ENCODE peak calls at places on chromosomes 16 and 17, in nine cellular contexts. L is dorsolateral prefrontal cortex; T is RWPE1; J is endothelial cell of umbilical vein; Y is ascending aorta; Z is coronary artery; W is A673; R is esophagus squamous epithelium; D is CD4-positive, alpha-beta T cell. Q is an unnamed sample.

GRCh38 chr17:58783380-58783779 is 27.7 kb downstream of the PPM1E start:
- DNase-seq in W (peak), Z (no peak), Y (no peak), L (no peak), T (peak), R (no peak), D (no peak), J (no peak), Q (no peak)

GRCh38 chr17:64651889-64652288 is 10.2 kb downstream of the SMURF2 start:
- DNase-seq in W (no peak), Y (no peak), T (no peak), R (no peak), D (no peak), Z (no peak), L (no peak), J (no peak), Q (no peak)

GRCh38 chr16:11576427-11577289 is 10.1 kb downstream of the LITAF start:
- DNase-seq in L (no peak), D (no peak), Z (no peak), Y (no peak), T (no peak), J (no peak), W (no peak), R (no peak), Q (no peak)

GRCh38 chr16:74563828-74564263 is 43.1 kb downstream of the GLG1 start:
- DNase-seq in T (no peak), Y (no peak), J (no peak), L (no peak), D (no peak), R (no peak), Z (no peak), W (no peak), Q (no peak)

GRCh38 chr16:67184453-67185002 is 765 bp upstream of the MATCAP1 start:
- DNase-seq in D (no peak), J (no peak), T (no peak), W (no peak), Z (no peak), Y (no peak), L (no peak), R (no peak), Q (no peak)

GRCh38 chr16:90008708-90009145 is 10.5 kb downstream of the DBNDD1 start:
- DNase-seq in D (peak), J (no peak), T (no peak), Y (no peak), L (no peak), W (no peak), Z (no peak), R (no peak), Q (no peak)

GRCh38 chr16:48546774-48547173 is 63.2 kb downstream of the N4BP1 start:
- DNase-seq in R (no peak), Z (no peak), D (no peak), T (no peak), J (no peak), W (no peak), Y (no peak), L (no peak), Q (no peak)

GRCh38 chr17:57211543-57211942 is 44.8 kb upstream of the MSI2 start:
- DNase-seq in Z (no peak), D (no peak), J (peak), L (no peak), Y (no peak), W (no peak), R (no peak), T (peak), Q (no peak)

GRCh38 chr16:3681206-3681605 is 26.7 kb downstream of the DNASE1 start:
- DNase-seq in T (no peak), L (no peak), Z (no peak), W (no peak), J (no peak), D (no peak), Y (no peak), R (no peak), Q (no peak)

DNA sequence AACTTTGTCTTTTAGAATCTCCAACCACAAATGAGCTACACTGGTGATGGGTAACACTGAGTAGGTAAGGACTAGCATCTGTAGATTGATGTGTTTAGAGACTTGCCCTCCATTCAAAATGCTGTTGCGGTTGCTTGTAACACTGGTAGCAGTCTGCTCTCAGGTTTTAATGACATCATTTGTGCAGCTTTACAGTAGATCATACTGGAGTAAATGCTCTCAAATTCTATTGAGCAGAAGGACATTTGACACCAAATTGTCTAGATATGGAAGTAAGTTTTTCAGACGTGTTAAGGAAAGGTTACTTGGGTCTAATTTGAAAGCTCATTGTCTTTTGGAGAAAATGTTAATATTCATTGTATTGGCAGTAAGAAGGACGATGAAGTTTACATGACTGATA is 98.9 kb downstream of the NLK start:
- DNase-seq in D (no peak), T (no peak), Z (no peak), L (no peak), R (no peak), J (no peak), W (no peak), Y (no peak), Q (no peak)
- H3K27ac ChIP-seq in D (no peak), T (no peak), Z (no peak), L (peak), R (no peak), J (no peak), W (no peak), Y (no peak), Q (peak)

GRCh38 chr17:20225162-20226115 is 216.3 kb downstream of the SPECC1 start:
- DNase-seq in D (no peak), L (no peak), Y (no peak), Z (no peak), R (no peak), W (peak), J (no peak), T (no peak), Q (no peak)
- H3K27ac ChIP-seq in D (no peak), L (peak), Y (peak), Z (no peak), R (no peak), W (no peak), J (no peak), T (peak), Q (peak)

GRCh38 chr17:81223758-81224122 is 975 bp upstream of the CEP131 start:
- DNase-seq in W (no peak), Y (no peak), R (no peak), T (no peak), L (no peak), D (no peak), Z (no peak), J (no peak), Q (no peak)

GRCh38 chr17:81222906-81223757 is at the start of gene CEP131:
- DNase-seq in R (peak), W (peak), Y (peak), L (peak), T (peak), D (peak), Z (peak), J (peak), Q (peak)

GRCh38 chr17:81222620-81222905 is 202 bp downstream of the CEP131 start:
- DNase-seq in W (no peak), L (no peak), J (no peak), R (no peak), T (no peak), Z (no peak), Y (no peak), D (no peak), Q (no peak)

GRCh38 chr17:81221371-81221841 is 1.4 kb downstream of the CEP131 start:
- DNase-seq in Z (no peak), Y (no peak), L (no peak), J (no peak), T (no peak), R (no peak), D (no peak), W (no peak), Q (no peak)

DNA sequence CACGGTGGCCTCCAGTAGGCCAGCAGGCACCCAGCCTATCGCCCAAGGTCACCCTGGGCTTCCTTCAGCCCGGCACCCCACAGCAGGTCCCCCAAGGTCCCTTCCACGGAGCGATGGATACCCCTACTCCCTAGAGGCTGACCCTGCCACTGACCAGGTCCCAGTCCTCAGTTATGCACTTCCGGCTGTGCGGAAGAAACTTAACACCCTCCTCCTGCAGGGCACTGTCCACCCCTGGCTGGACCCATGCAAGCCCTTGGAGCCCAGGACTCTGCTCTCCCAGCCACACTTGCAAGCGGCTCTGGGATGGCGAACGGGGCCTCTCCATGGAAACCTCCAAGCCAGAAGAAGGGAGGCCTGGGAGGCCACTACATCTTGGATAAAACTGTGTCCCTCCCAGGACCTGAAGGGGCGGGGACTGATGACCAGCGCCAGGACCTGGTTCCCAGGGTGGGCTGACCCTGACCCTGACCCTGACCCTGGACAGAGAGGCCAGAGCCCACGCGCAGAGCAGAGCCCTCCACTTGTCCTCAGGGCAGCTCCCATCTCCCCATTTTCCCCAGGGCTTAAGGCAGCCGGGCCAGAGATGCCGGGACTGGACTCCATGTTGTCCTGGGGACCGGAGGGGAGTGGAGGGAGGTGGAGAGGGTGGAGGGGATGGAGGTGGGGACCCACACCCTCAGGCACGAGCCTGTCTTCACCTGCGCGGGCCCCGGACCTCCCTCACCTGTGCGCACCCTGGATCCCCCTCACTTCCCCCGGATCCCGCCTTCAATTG is 734 bp downstream of the CEP131 start:
- DNase-seq in T (no peak), W (no peak), J (no peak), R (no peak), L (no peak), Z (no peak), D (no peak), Y (no peak), Q (no peak)
- H3K27ac ChIP-seq in T (peak), W (peak), J (no peak), R (no peak), L (no peak), Z (peak), D (no peak), Y (no peak), Q (peak)

DNA sequence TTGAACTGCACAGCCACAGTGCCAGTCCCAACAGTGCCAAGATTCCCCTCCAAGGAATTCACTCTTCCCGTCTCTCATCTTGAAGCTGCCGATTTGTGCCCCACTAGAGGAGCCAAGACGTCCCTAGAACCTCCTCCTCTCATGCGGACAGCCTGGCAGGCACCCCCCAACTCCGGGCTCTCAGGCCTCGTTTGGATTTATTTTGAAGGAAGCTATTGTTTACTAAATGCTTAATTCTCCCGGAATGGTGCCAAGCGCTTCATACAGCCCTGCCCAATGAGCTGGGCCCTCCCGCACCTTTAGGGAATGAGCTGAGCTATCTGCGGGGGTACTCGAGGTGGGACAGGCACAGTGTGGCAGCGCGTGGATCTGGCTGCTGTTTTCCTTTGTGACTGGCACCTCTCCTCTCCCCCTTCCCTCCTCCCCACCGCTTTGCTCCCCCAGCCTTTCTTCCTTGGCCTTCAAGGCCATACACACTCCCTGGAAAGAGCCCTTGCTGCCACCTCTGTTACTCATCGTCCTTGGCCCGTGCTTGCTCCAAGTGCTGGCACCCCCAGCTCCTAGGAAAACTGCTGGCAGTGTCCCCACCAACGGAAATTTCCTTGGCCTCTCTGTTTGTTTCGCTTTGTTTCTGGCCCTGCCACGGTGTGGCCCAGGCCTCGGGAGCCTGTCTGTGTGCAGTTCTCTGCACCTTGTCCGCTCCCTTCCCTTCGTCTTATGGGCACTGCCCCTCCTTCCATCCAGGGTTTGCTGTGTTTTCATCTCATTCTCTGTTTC is 49.9 kb upstream of the CDR2 start:
- DNase-seq in J (no peak), D (no peak), Y (peak), L (no peak), T (no peak), R (no peak), Z (peak), W (no peak), Q (peak)
- H3K27ac ChIP-seq in J (no peak), D (no peak), Y (peak), L (peak), T (peak), R (peak), Z (peak), W (no peak), Q (peak)

DNA sequence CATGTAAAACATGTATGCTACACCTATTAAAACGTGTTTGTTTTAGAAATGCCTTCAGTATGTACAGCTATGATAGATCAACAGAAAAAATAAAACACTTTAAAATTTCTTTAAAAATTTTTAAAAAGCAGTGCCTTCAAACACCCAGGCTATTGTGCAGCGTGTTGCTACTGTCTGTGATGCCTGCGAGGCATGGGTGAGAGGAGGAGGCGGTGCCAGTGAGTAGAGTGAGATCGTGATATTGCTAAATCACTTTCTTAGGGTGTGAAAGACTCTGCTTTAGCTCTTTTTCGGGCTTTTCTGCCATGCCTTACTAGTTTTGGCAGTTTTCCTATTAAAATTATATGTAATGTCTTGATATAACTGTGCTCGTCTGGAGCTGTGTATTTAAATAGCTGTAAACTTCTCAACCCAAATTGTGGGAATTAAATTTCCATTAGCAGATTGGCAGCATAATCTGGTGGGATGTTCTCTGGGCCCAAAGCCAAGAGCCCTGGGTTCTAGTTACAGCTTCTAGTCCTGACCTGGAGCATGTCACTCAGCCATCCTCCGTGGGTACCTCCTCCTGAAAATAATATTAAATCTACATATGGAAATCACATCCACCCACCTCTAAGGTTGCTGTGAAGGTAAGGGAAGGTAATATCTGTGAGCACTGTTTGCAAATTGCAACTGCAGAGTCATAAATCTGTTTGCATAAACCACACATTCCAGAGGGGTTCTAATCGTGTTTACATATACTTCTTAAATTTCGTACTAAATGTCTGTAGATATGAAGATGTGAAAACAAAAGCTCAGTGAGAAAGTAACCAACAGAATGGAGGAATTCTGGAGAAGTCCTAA is 264.3 kb upstream of the CACNG5 start:
- DNase-seq in R (no peak), Y (no peak), T (no peak), L (no peak), Z (no peak), J (no peak), D (no peak), W (peak), Q (no peak)
- H3K27ac ChIP-seq in R (no peak), Y (no peak), T (no peak), L (no peak), Z (no peak), J (no peak), D (no peak), W (no peak), Q (no peak)

GRCh38 chr17:3887811-3888210 is 5.0 kb downstream of the CAMKK1 start:
- DNase-seq in T (no peak), R (no peak), D (no peak), W (no peak), Y (no peak), J (no peak), Z (no peak), L (no peak), Q (no peak)

GRCh38 chr17:3888343-3889171 is 4.3 kb downstream of the CAMKK1 start:
- DNase-seq in W (peak), T (peak), D (no peak), R (no peak), Y (peak), L (peak), J (peak), Z (peak), Q (no peak)

GRCh38 chr17:3886776-3887175 is 6.1 kb downstream of the CAMKK1 start:
- DNase-seq in D (no peak), T (no peak), Y (peak), Z (no peak), R (no peak), J (no peak), W (no peak), L (no peak), Q (no peak)

GRCh38 chr17:3885970-3886369 is 6.9 kb downstream of the CAMKK1 start:
- DNase-seq in R (no peak), Y (no peak), D (no peak), T (no peak), L (no peak), J (peak), W (no peak), Z (no peak), Q (no peak)

GRCh38 chr17:3887394-3887793 is 5.5 kb downstream of the CAMKK1 start:
- DNase-seq in L (no peak), R (no peak), D (no peak), J (no peak), Y (no peak), T (no peak), Z (no peak), W (no peak), Q (no peak)
- H3K27ac ChIP-seq in L (peak), R (peak), D (no peak), J (peak), Y (peak), T (peak), Z (no peak), W (peak), Q (peak)

GRCh38 chr17:9266031-9266680 is 244.8 kb downstream of the NTN1 start:
- DNase-seq in D (no peak), Y (no peak), R (no peak), Z (no peak), J (no peak), L (no peak), W (no peak), T (no peak), Q (no peak)

GRCh38 chr17:9258115-9259020 is 237.1 kb downstream of the NTN1 start:
- DNase-seq in W (peak), D (no peak), Y (no peak), Z (no peak), R (no peak), J (peak), L (no peak), T (no peak), Q (no peak)

GRCh38 chr17:9256944-9257629 is 235.8 kb downstream of the NTN1 start:
- DNase-seq in T (no peak), D (no peak), J (peak), Y (no peak), Z (no peak), R (no peak), W (no peak), L (no peak), Q (no peak)

GRCh38 chr17:9259419-9259818 is 238.1 kb downstream of the NTN1 start:
- DNase-seq in Z (no peak), D (no peak), L (no peak), W (no peak), J (peak), Y (no peak), R (no peak), T (no peak), Q (no peak)

GRCh38 chr17:9261059-9262029 is 240.0 kb downstream of the NTN1 start:
- DNase-seq in R (no peak), T (no peak), W (no peak), Z (no peak), L (no peak), Y (no peak), D (no peak), J (no peak), Q (no peak)
- H3K27ac ChIP-seq in R (no peak), T (no peak), W (no peak), Z (no peak), L (no peak), Y (no peak), D (no peak), J (no peak), Q (no peak)

GRCh38 chr16:57759131-57759530 is 23.6 kb downstream of the KATNB1 start:
- DNase-seq in L (no peak), Y (no peak), Z (no peak), D (no peak), T (no peak), R (no peak), J (no peak), W (no peak), Q (no peak)

GRCh38 chr16:57759541-57760356 is 24.2 kb downstream of the KATNB1 start:
- DNase-seq in J (no peak), D (no peak), L (no peak), Y (no peak), Z (no peak), W (no peak), T (peak), R (no peak), Q (no peak)

GRCh38 chr16:57757883-57758282 is 22.3 kb downstream of the KATNB1 start:
- DNase-seq in Y (no peak), L (no peak), W (no peak), Z (no peak), J (no peak), R (no peak), D (no peak), T (no peak), Q (no peak)

GRCh38 chr16:57757326-57757786 is 21.8 kb downstream of the KATNB1 start:
- DNase-seq in Y (peak), R (no peak), J (peak), D (peak), L (peak), T (peak), W (peak), Z (peak), Q (peak)

DNA sequence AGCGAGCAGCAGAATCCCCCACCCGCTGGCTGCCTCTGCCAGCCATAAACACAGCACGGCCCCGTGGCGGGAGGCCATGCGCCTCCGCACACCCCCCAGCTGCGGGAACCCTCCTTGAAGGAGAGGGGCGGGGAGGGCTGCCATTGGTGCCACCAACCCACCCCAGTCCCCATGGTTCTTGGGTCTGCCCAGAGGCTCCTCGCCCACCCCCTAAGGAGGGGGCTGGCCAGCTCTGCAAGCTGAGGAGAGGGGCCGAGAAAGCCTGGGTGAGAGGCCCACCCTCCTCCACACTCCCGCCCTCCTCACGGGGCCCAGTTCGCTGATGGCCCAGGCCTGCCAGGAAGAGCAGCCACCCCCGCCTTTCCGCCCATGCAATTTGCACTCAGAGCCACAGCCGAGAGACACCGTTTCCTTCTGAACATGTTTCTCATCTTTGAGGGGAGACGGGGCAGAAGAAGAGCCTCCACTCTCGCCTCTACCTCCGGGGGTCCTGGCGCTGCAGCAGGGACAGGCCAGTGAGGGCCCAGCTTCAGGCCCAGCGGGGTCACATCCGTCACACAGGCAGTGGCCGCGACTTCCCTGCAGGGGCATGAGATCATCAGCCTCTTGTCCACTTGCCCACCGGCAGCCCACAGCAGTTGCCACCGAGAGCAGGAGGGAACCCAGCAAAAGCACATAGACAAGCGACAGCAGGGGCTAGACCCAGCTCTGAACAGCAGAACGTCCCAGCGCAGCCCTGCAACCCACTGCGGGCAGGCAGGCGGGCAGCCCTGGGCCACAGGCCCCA is 23.0 kb downstream of the KATNB1 start:
- DNase-seq in J (no peak), T (no peak), Y (no peak), D (no peak), W (peak), L (no peak), R (no peak), Z (no peak), Q (no peak)
- H3K27ac ChIP-seq in J (no peak), T (peak), Y (no peak), D (no peak), W (peak), L (peak), R (no peak), Z (no peak), Q (no peak)